ENCODE peak calls at places on chromosomes 13 and 19, in ten cellular contexts. M, L, X, T, O, K, U, B, N and I are unnamed samples.

GRCh38 chr19:56538761-56539263 is at the start of gene ZFP28:
- DNase-seq in M (peak), K (peak), T (peak), N (peak), O (peak), B (no peak), U (no peak), X (peak), L (no peak), I (no peak)

GRCh38 chr13:99307648-99308339 is 595 bp upstream of the GPR183 start:
- DNase-seq in B (no peak), L (peak), X (no peak), K (no peak), T (no peak), U (peak), N (no peak), O (peak), M (no peak), I (peak)

GRCh38 chr19:38277549-38277948 is 13.2 kb downstream of the SPINT2 start:
- DNase-seq in U (no peak), B (no peak), K (no peak), O (no peak), M (no peak), X (no peak), T (no peak), N (no peak), L (no peak), I (no peak)

GRCh38 chr19:41356984-41357739 is 3.4 kb upstream of the TGFB1 start:
- DNase-seq in M (no peak), U (no peak), X (no peak), N (no peak), B (no peak), O (no peak), T (no peak), L (no peak), K (no peak), I (no peak)

GRCh38 chr13:73300718-73301425 is 242.1 kb downstream of the KLF5 start:
- DNase-seq in K (no peak), L (no peak), O (no peak), B (no peak), U (no peak), X (no peak), N (no peak), M (no peak), T (no peak), I (no peak)

GRCh38 chr13:28220166-28220565 is 81.8 kb downstream of the PAN3 start:
- DNase-seq in K (no peak), L (peak), X (no peak), O (no peak), M (no peak), B (no peak), N (no peak), T (no peak), U (peak), I (no peak)

GRCh38 chr19:38655148-38655824 is 7.8 kb downstream of the ACTN4 start:
- DNase-seq in T (no peak), N (no peak), X (no peak), B (no peak), K (no peak), M (no peak), O (no peak), U (peak), L (no peak), I (no peak)

GRCh38 chr19:57016491-57016890 is 103.3 kb upstream of the USP29 start:
- DNase-seq in X (no peak), O (no peak), M (no peak), N (no peak), K (no peak), T (no peak), B (no peak), L (no peak), U (no peak), I (no peak)

GRCh38 chr13:80161219-80161618 is 179.7 kb downstream of the SPRY2 start:
- DNase-seq in T (no peak), U (no peak), K (no peak), O (no peak), N (no peak), X (no peak), B (no peak), M (no peak), L (no peak), I (no peak)

GRCh38 chr19:15419413-15420025 is 731 bp upstream of the AKAP8L start:
- DNase-seq in L (no peak), B (no peak), O (no peak), N (no peak), K (no peak), T (no peak), U (no peak), M (no peak), X (no peak), I (no peak)

GRCh38 chr13:91813255-91813654 is 414.8 kb downstream of the GPC5 start:
- DNase-seq in B (no peak), T (no peak), N (no peak), M (no peak), K (no peak), X (no peak), U (no peak), O (no peak), L (no peak), I (no peak)

GRCh38 chr19:23983406-23983805 is 68.7 kb downstream of the ZNF726 start:
- DNase-seq in B (no peak), O (no peak), X (no peak), L (no peak), N (no peak), T (no peak), U (no peak), M (no peak), K (no peak), I (no peak)

GRCh38 chr13:94609196-94609595 is 7.5 kb downstream of the GPR180 start:
- DNase-seq in M (no peak), L (no peak), T (no peak), X (no peak), U (no peak), B (no peak), N (no peak), K (no peak), O (no peak), I (no peak)

GRCh38 chr13:97359181-97360057 is 74.5 kb upstream of the RAP2A start:
- DNase-seq in O (peak), M (peak), B (peak), U (peak), X (no peak), N (peak), K (peak), T (no peak), L (peak), I (no peak)

GRCh38 chr19:13461536-13461935 is 44.7 kb downstream of the CACNA1A start:
- DNase-seq in L (no peak), B (no peak), O (no peak), N (no peak), U (no peak), K (peak), X (no peak), M (no peak), T (no peak), I (no peak)

GRCh38 chr13:44078806-44079378 is 199.2 kb downstream of the LACC1 start:
- DNase-seq in O (no peak), M (no peak), L (no peak), N (no peak), U (no peak), X (no peak), K (peak), T (no peak), B (no peak), I (no peak)

GRCh38 chr19:33094504-33095067 is 13.6 kb downstream of the GPATCH1 start:
- DNase-seq in K (no peak), B (no peak), O (no peak), L (no peak), U (no peak), M (no peak), N (no peak), X (no peak), T (no peak), I (no peak)

GRCh38 chr13:31191748-31192147 is 8.0 kb upstream of the B3GLCT start:
- DNase-seq in U (no peak), X (no peak), M (no peak), N (no peak), B (no peak), T (no peak), O (no peak), L (no peak), K (no peak), I (no peak)

GRCh38 chr19:19319725-19320361 is 466 bp downstream of the SUGP1 start:
- DNase-seq in T (no peak), N (no peak), U (no peak), X (no peak), L (no peak), B (no peak), M (no peak), K (no peak), O (no peak), I (no peak)

GRCh38 chr19:34096020-34096915 is 76.0 kb upstream of the LSM14A start:
- DNase-seq in T (no peak), L (peak), B (peak), K (peak), M (no peak), X (no peak), O (no peak), U (peak), N (peak), I (peak)

GRCh38 chr13:49627831-49628652 is at the start of gene ARL11:
- DNase-seq in T (no peak), U (no peak), N (peak), B (no peak), L (no peak), K (peak), O (no peak), M (peak), X (peak), I (no peak)

GRCh38 chr13:104422668-104423067 is 1356.5 kb upstream of the SLC10A2 start:
- DNase-seq in L (no peak), T (no peak), N (no peak), U (no peak), B (no peak), O (no peak), X (no peak), K (no peak), M (no peak), I (no peak)
- H3K4me3 ChIP-seq in L (no peak), T (no peak), N (no peak), U (no peak), B (no peak), O (no peak), X (no peak), K (no peak), M (no peak), I (no peak)

DNA sequence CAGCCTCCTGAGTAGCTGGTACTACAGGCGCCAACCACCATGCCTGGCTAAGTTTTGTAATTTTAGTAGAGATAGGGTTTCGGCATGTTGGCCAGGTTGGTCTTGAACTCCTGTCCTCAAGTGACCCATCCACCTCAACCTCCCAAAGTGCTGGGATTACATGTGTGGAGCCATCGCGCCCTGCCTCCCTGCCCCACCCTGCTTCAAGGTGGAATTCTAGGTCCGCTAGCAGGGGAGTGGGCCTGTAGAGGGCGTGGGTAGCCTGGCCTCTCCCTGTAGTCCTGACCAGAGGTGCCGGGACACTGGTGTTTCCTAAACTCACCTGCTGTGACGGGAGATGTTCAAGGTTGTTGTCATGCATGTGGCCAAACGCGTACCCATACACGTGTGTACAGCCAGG is 398 bp downstream of the SLC25A41 start:
- DNase-seq in B (no peak), K (no peak), X (no peak), O (no peak), N (no peak), L (no peak), M (no peak), U (no peak), T (no peak), I (no peak)
- H3K4me3 ChIP-seq in B (no peak), K (no peak), X (no peak), O (no peak), N (no peak), L (no peak), M (no peak), U (no peak), T (no peak), I (no peak)

DNA sequence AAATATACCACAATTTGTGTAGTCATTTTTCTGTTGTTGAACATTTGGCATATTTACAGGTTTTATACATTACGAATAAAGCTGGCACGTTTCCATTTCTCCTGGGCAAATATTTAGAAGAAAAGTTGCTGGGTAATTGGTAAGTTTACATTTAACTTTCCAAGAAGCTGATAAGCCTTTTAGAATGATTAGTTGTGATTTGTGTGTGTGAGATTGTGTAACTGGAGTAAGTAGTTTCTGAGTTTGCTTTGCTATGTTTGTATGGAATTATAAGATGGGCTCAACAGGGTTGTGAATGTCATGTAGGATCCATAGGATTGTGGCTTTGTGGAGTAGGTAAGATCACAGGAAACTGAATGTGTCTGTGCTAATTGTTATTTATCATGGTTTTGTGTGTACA is 1.7 kb upstream of the ZNF529 start:
- DNase-seq in N (no peak), M (no peak), T (no peak), L (no peak), K (no peak), B (no peak), X (no peak), O (no peak), U (no peak), I (no peak)
- H3K4me3 ChIP-seq in N (peak), M (no peak), T (peak), L (no peak), K (no peak), B (peak), X (no peak), O (no peak), U (peak), I (peak)

GRCh38 chr19:42567567-42567966 is 27.2 kb downstream of the CEACAM8 start:
- DNase-seq in K (no peak), X (no peak), T (no peak), O (no peak), M (no peak), N (no peak), B (no peak), L (no peak), U (no peak), I (no peak)
- H3K4me3 ChIP-seq in K (no peak), X (no peak), T (no peak), O (no peak), M (no peak), N (no peak), B (no peak), L (no peak), U (no peak), I (no peak)

GRCh38 chr13:113816925-113817859 is 46.7 kb downstream of the GAS6 start:
- DNase-seq in K (peak), N (peak), X (peak), O (peak), B (peak), T (peak), M (peak), L (peak), U (peak), I (peak)
- H3K4me3 ChIP-seq in K (no peak), N (no peak), X (no peak), O (no peak), B (no peak), T (peak), M (no peak), L (no peak), U (no peak), I (no peak)

GRCh38 chr19:35134601-35135091 is at the start of gene LGI4:
- DNase-seq in B (no peak), N (no peak), T (no peak), M (no peak), K (peak), X (no peak), U (no peak), L (no peak), O (no peak), I (no peak)
- H3K4me3 ChIP-seq in B (no peak), N (no peak), T (peak), M (no peak), K (peak), X (peak), U (no peak), L (no peak), O (no peak), I (no peak)

DNA sequence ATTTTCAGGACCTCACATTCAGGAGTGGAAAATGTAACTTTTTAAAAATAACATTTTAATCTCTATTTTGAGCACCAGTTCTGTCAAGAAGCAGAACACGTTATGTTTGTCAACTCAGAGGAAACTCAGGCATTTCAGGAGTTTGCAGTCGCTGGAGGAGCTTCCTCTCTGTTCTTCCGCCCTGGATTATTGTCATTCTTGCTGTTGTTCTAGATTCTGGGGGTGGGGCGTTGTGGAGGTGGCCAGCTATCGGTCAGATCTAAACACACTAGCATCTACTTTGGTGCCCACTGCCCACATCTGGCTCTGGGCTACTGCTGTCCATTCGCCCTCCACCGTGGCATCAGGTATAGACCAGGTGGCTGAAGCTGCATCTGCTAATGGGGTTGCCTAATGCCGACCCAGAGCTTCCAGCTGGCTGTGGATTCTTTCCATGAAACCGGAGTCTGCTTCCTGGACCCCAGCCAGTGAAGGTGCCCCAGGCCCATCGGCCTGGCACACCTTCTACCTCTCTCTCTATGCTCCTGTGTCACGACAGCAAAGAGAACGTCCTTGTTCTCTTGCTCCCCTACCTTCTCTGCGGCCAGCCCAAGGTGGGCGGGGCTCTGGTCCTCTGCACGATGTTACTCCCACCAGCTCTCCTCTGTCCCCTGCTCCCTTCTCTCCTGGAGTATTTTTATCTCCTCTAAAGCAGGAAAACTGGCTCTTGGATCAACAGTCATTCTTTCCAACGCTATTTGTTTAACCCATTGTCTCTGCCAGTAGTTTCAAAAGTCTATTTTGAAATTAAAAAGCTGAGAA is 36.6 kb upstream of the DGKH start:
- DNase-seq in T (no peak), N (no peak), U (no peak), L (no peak), O (no peak), K (peak), X (peak), B (no peak), M (no peak), I (no peak)
- H3K4me3 ChIP-seq in T (peak), N (no peak), U (no peak), L (no peak), O (no peak), K (no peak), X (no peak), B (no peak), M (no peak), I (no peak)

GRCh38 chr19:46296722-46297431 is at the start of gene HIF3A:
- DNase-seq in B (no peak), O (peak), M (no peak), T (no peak), K (peak), N (no peak), X (peak), U (no peak), L (peak), I (no peak)
- H3K4me3 ChIP-seq in B (peak), O (no peak), M (no peak), T (peak), K (peak), N (no peak), X (peak), U (peak), L (peak), I (peak)